ENCODE peak calls at places on chromosomes 11 and 22, in four cellular contexts. One of them, this sample, is unnamed.

GRCh38 chr11:63608353-63609345 is 5.6 kb downstream of the PLAAT3 start:
- DNase-seq in cerebellar cortex: no peak
- DNase-seq in left ventricle myocardium inferior: no peak
- DNase-seq in skeletal muscle cell: no peak
- DNase-seq in this sample: no peak

GRCh38 chr22:39502789-39503464 is 837 bp downstream of the MIEF1 start:
- DNase-seq in cerebellar cortex: no peak
- DNase-seq in skeletal muscle cell: no peak
- DNase-seq in left ventricle myocardium inferior: no peak
- DNase-seq in this sample: no peak

GRCh38 chr11:47869548-47870393 is 21.6 kb upstream of the NUP160 start:
- DNase-seq in cerebellar cortex: no peak
- DNase-seq in skeletal muscle cell: no peak
- DNase-seq in left ventricle myocardium inferior: no peak
- DNase-seq in this sample: no peak

GRCh38 chr22:27726344-27726725 is 75.2 kb downstream of the MN1 start:
- DNase-seq in left ventricle myocardium inferior: no peak
- DNase-seq in cerebellar cortex: no peak
- DNase-seq in skeletal muscle cell: no peak
- DNase-seq in this sample: no peak

GRCh38 chr22:29907753-29908515 is 25.0 kb downstream of the MTMR3 start:
- DNase-seq in left ventricle myocardium inferior: peak; percentile 72
- DNase-seq in cerebellar cortex: peak; percentile 72
- DNase-seq in skeletal muscle cell: peak; percentile 87
- DNase-seq in this sample: peak; percentile 77

GRCh38 chr11:11537372-11537771 is 84.4 kb downstream of the GALNT18 start:
- DNase-seq in cerebellar cortex: no peak
- DNase-seq in skeletal muscle cell: no peak
- DNase-seq in left ventricle myocardium inferior: no peak
- DNase-seq in this sample: no peak

GRCh38 chr11:14065692-14066091 is 103.2 kb downstream of the SPON1 start:
- DNase-seq in cerebellar cortex: no peak
- DNase-seq in skeletal muscle cell: no peak
- DNase-seq in left ventricle myocardium inferior: no peak
- DNase-seq in this sample: no peak

GRCh38 chr11:43959321-43959995 is 17.0 kb downstream of the C11orf96 start:
- DNase-seq in skeletal muscle cell: no peak
- DNase-seq in left ventricle myocardium inferior: no peak
- DNase-seq in cerebellar cortex: no peak
- DNase-seq in this sample: no peak

GRCh38 chr22:42562282-42562681 is 8.5 kb downstream of the SERHL2 start:
- DNase-seq in cerebellar cortex: no peak
- DNase-seq in skeletal muscle cell: no peak
- DNase-seq in left ventricle myocardium inferior: no peak
- DNase-seq in this sample: no peak

GRCh38 chr11:47372422-47372821 is 5.9 kb downstream of the SPI1 start:
- DNase-seq in left ventricle myocardium inferior: no peak
- DNase-seq in skeletal muscle cell: no peak
- DNase-seq in cerebellar cortex: no peak
- DNase-seq in this sample: no peak

GRCh38 chr11:11998091-11998781 is 10.2 kb downstream of the DKK3 start:
- DNase-seq in cerebellar cortex: no peak
- DNase-seq in left ventricle myocardium inferior: no peak
- DNase-seq in skeletal muscle cell: peak; percentile 67
- DNase-seq in this sample: no peak

GRCh38 chr11:35367491-35367890 is 51.9 kb downstream of the SLC1A2 start:
- DNase-seq in skeletal muscle cell: peak; percentile 48
- DNase-seq in cerebellar cortex: no peak
- DNase-seq in left ventricle myocardium inferior: no peak
- DNase-seq in this sample: no peak

GRCh38 chr11:64400096-64400495 is 41.1 kb downstream of the RPS6KA4 start:
- DNase-seq in skeletal muscle cell: no peak
- DNase-seq in cerebellar cortex: no peak
- DNase-seq in left ventricle myocardium inferior: no peak
- DNase-seq in this sample: no peak

This sample was measured in brain pericyte.